ENCODE peak calls at places on chromosomes 13 and 19, in eight cellular contexts. G is heart right ventricle; N is stimulated activated CD4-positive, alpha-beta T cell treated with anti-CD3 and anti-CD28 coated beads, Interleukin-4, amount 100 ng/mL, for 48 hours; K is left colon; B is fibroblast of pulmonary artery; V is Right ventricle myocardium superior; E is nucleus accumbens; J is NCI-H1105. W is an unnamed sample.

GRCh38 chr13:20160346-20161274 is at the start of gene GJA3:
- DNase-seq in G (peak), N (peak), E (peak), V (peak), K (peak), J (peak), B (peak), W (peak)

GRCh38 chr19:57052102-57052501 is 67.7 kb upstream of the USP29 start:
- DNase-seq in B (no peak), G (no peak), K (no peak), E (no peak), J (no peak), N (no peak), V (no peak), W (no peak)

GRCh38 chr13:110446570-110446880 is 115.0 kb downstream of the RAB20 start:
- DNase-seq in E (no peak), N (no peak), B (no peak), G (no peak), V (no peak), J (no peak), K (no peak), W (no peak)

GRCh38 chr13:22061371-22061805 is 390.5 kb downstream of the FGF9 start:
- DNase-seq in E (no peak), N (peak), J (no peak), G (no peak), K (peak), V (no peak), B (no peak), W (no peak)

GRCh38 chr19:42366676-42367075 is 23.4 kb downstream of the CNFN start:
- DNase-seq in J (no peak), N (no peak), B (no peak), G (peak), E (no peak), V (no peak), K (no peak), W (no peak)

GRCh38 chr13:99307648-99308339 is 595 bp upstream of the GPR183 start:
- DNase-seq in G (no peak), V (no peak), B (peak), E (no peak), J (no peak), K (no peak), N (peak), W (no peak)

GRCh38 chr13:98411617-98412310 is 165.1 kb downstream of the STK24 start:
- DNase-seq in E (no peak), V (peak), K (no peak), B (no peak), N (no peak), J (no peak), G (no peak), W (no peak)

GRCh38 chr13:99863789-99864626 is 107.6 kb downstream of the ZIC5 start:
- DNase-seq in B (no peak), E (no peak), J (no peak), G (no peak), V (no peak), K (no peak), N (no peak), W (no peak)

GRCh38 chr19:38743394-38744297 is 628 bp downstream of the CAPN12 start:
- DNase-seq in E (no peak), N (no peak), V (peak), G (no peak), J (no peak), B (no peak), K (no peak), W (no peak)

GRCh38 chr13:60062502-60062901 is 101.2 kb downstream of the DIAPH3 start:
- DNase-seq in B (no peak), K (no peak), V (no peak), N (no peak), E (no peak), J (no peak), G (no peak), W (no peak)

GRCh38 chr19:54882758-54883157 is 8.7 kb downstream of the FCAR start:
- DNase-seq in E (no peak), K (no peak), B (no peak), N (no peak), G (no peak), J (no peak), V (no peak), W (no peak)

GRCh38 chr19:50998061-50998460 is 3.3 kb downstream of the KLK8 start:
- DNase-seq in N (no peak), K (no peak), B (no peak), V (no peak), G (no peak), E (no peak), J (no peak), W (no peak)

GRCh38 chr13:110680852-110681251 is 25.1 kb downstream of the CARS2 start:
- DNase-seq in J (no peak), V (no peak), N (no peak), E (no peak), G (no peak), B (peak), K (no peak), W (peak)

GRCh38 chr13:43269037-43269476 is 245.7 kb downstream of the DNAJC15 start:
- DNase-seq in E (no peak), G (no peak), K (peak), N (no peak), B (peak), J (no peak), V (no peak), W (no peak)

GRCh38 chr13:58313219-58313618 is 681.7 kb downstream of the PCDH17 start:
- DNase-seq in E (no peak), N (no peak), K (no peak), J (no peak), V (no peak), B (no peak), G (no peak), W (no peak)

GRCh38 chr19:49524812-49525455 is 2.9 kb upstream of the RCN3 start:
- DNase-seq in E (no peak), G (no peak), V (no peak), N (no peak), B (no peak), J (no peak), K (no peak), W (no peak)

GRCh38 chr13:98879965-98880364 is 97.9 kb downstream of the DOCK9 start:
- DNase-seq in V (no peak), B (no peak), J (peak), K (peak), N (no peak), G (no peak), E (no peak), W (no peak)

GRCh38 chr19:3979289-3979673 is 6.0 kb downstream of the EEF2 start:
- DNase-seq in G (peak), V (no peak), J (no peak), N (no peak), K (no peak), B (no peak), E (no peak), W (no peak)

GRCh38 chr19:39915101-39915847 is 19.2 kb downstream of the FCGBP start:
- DNase-seq in V (no peak), G (no peak), J (no peak), N (no peak), E (no peak), B (no peak), K (no peak), W (no peak)

GRCh38 chr13:21130116-21130515 is 46.2 kb downstream of the SKA3 start:
- DNase-seq in J (no peak), N (no peak), E (no peak), B (no peak), V (no peak), K (no peak), G (no peak), W (no peak)

GRCh38 chr13:28002886-28003698 is 14.6 kb upstream of the URAD start:
- DNase-seq in V (no peak), J (no peak), B (no peak), G (no peak), E (no peak), K (no peak), N (no peak), W (no peak)

GRCh38 chr13:22194106-22194810 is 523.4 kb downstream of the FGF9 start:
- DNase-seq in K (no peak), E (no peak), B (no peak), V (no peak), J (no peak), G (peak), N (no peak), W (no peak)

GRCh38 chr19:48415395-48415794 is 21.9 kb downstream of the GRIN2D start:
- DNase-seq in J (no peak), B (peak), K (peak), G (peak), N (peak), V (peak), E (peak), W (no peak)

GRCh38 chr19:8490873-8491272 is 11.6 kb downstream of the PRAM1 start:
- DNase-seq in K (no peak), N (no peak), E (no peak), B (no peak), G (no peak), V (peak), J (no peak), W (no peak)

GRCh38 chr19:28341810-28342350 is 871.1 kb downstream of the UQCRFS1 start:
- DNase-seq in K (no peak), N (no peak), V (no peak), G (no peak), B (no peak), E (no peak), J (no peak), W (no peak)

GRCh38 chr19:48967346-48968178 is 2.5 kb downstream of the FTL start:
- DNase-seq in V (peak), J (no peak), E (peak), N (no peak), K (no peak), B (peak), G (no peak), W (no peak)

GRCh38 chr13:33349996-33350826 is 64.7 kb upstream of the STARD13 start:
- DNase-seq in N (no peak), J (no peak), B (peak), V (peak), G (peak), K (peak), E (peak), W (peak)

GRCh38 chr13:77300176-77301141 is 26.4 kb downstream of the MYCBP2 start:
- DNase-seq in K (no peak), J (no peak), N (no peak), E (no peak), V (no peak), G (no peak), B (peak), W (no peak)

W was measured in neural crest cell.